ENCODE peak calls at places on chromosomes 6 and 20, in seven cellular contexts. One of them, this sample, is unnamed.

GRCh38 chr20:9359561-9360308 is 154.7 kb upstream of the LAMP5 start:
- DNase-seq in OCI-M1: peak
- DNase-seq in central memory CD4-positive, alpha-beta T cell: no peak
- DNase-seq in iPS-NIHi11: peak
- DNase-seq in D341Med: peak
- DNase-seq in hepatocyte: peak
- DNase-seq in activated gamma-delta T cell treated with Interleukin-2 at 50 U/mL for 16 hours: no peak
- DNase-seq in this sample: no peak

GRCh38 chr6:2841264-2842138 is at the start of gene SERPINB1:
- DNase-seq in D341Med: no peak
- DNase-seq in iPS-NIHi11: peak
- DNase-seq in central memory CD4-positive, alpha-beta T cell: peak
- DNase-seq in OCI-M1: peak
- DNase-seq in activated gamma-delta T cell treated with Interleukin-2 at 50 U/mL for 16 hours: peak
- DNase-seq in hepatocyte: peak
- DNase-seq in this sample: peak

GRCh38 chr6:47579040-47579439 is 101.5 kb downstream of the CD2AP start:
- DNase-seq in D341Med: no peak
- DNase-seq in OCI-M1: no peak
- DNase-seq in activated gamma-delta T cell treated with Interleukin-2 at 50 U/mL for 16 hours: no peak
- DNase-seq in hepatocyte: no peak
- DNase-seq in iPS-NIHi11: no peak
- DNase-seq in central memory CD4-positive, alpha-beta T cell: no peak
- DNase-seq in this sample: no peak

GRCh38 chr6:30219244-30219643 is 6.0 kb upstream of the TRIM26 start:
- DNase-seq in iPS-NIHi11: peak
- DNase-seq in central memory CD4-positive, alpha-beta T cell: peak
- DNase-seq in activated gamma-delta T cell treated with Interleukin-2 at 50 U/mL for 16 hours: peak
- DNase-seq in hepatocyte: peak
- DNase-seq in OCI-M1: peak
- DNase-seq in D341Med: peak
- DNase-seq in this sample: peak

GRCh38 chr20:46000571-46001145 is 8.1 kb upstream of the MMP9 start:
- DNase-seq in iPS-NIHi11: no peak
- DNase-seq in activated gamma-delta T cell treated with Interleukin-2 at 50 U/mL for 16 hours: no peak
- DNase-seq in OCI-M1: no peak
- DNase-seq in hepatocyte: no peak
- DNase-seq in D341Med: no peak
- DNase-seq in central memory CD4-positive, alpha-beta T cell: peak
- DNase-seq in this sample: no peak

GRCh38 chr6:2714359-2714895 is 36.3 kb downstream of the MYLK4 start:
- DNase-seq in D341Med: no peak
- DNase-seq in iPS-NIHi11: no peak
- DNase-seq in hepatocyte: no peak
- DNase-seq in central memory CD4-positive, alpha-beta T cell: no peak
- DNase-seq in OCI-M1: no peak
- DNase-seq in activated gamma-delta T cell treated with Interleukin-2 at 50 U/mL for 16 hours: no peak
- DNase-seq in this sample: no peak

GRCh38 chr6:26571592-26572296 is 25.0 kb upstream of the ABT1 start:
- DNase-seq in hepatocyte: peak
- DNase-seq in iPS-NIHi11: peak
- DNase-seq in activated gamma-delta T cell treated with Interleukin-2 at 50 U/mL for 16 hours: peak
- DNase-seq in OCI-M1: peak
- DNase-seq in D341Med: peak
- DNase-seq in central memory CD4-positive, alpha-beta T cell: peak
- DNase-seq in this sample: peak

GRCh38 chr6:6546318-6547110 is 42.0 kb upstream of the LY86 start:
- DNase-seq in activated gamma-delta T cell treated with Interleukin-2 at 50 U/mL for 16 hours: peak
- DNase-seq in D341Med: peak
- DNase-seq in iPS-NIHi11: peak
- DNase-seq in OCI-M1: peak
- DNase-seq in hepatocyte: peak
- DNase-seq in central memory CD4-positive, alpha-beta T cell: no peak
- DNase-seq in this sample: no peak

GRCh38 chr20:59010321-59010994 is 3.4 kb upstream of the CTSZ start:
- DNase-seq in hepatocyte: no peak
- DNase-seq in iPS-NIHi11: no peak
- DNase-seq in activated gamma-delta T cell treated with Interleukin-2 at 50 U/mL for 16 hours: no peak
- DNase-seq in D341Med: no peak
- DNase-seq in OCI-M1: no peak
- DNase-seq in central memory CD4-positive, alpha-beta T cell: no peak
- DNase-seq in this sample: no peak

GRCh38 chr6:2531426-2532208 is 219.1 kb downstream of the MYLK4 start:
- DNase-seq in D341Med: no peak
- DNase-seq in iPS-NIHi11: no peak
- DNase-seq in OCI-M1: peak
- DNase-seq in central memory CD4-positive, alpha-beta T cell: no peak
- DNase-seq in activated gamma-delta T cell treated with Interleukin-2 at 50 U/mL for 16 hours: no peak
- DNase-seq in hepatocyte: no peak
- DNase-seq in this sample: no peak

GRCh38 chr6:158708239-158708638 is 58.4 kb downstream of the SYTL3 start:
- DNase-seq in OCI-M1: no peak
- DNase-seq in D341Med: no peak
- DNase-seq in iPS-NIHi11: no peak
- DNase-seq in central memory CD4-positive, alpha-beta T cell: no peak
- DNase-seq in activated gamma-delta T cell treated with Interleukin-2 at 50 U/mL for 16 hours: no peak
- DNase-seq in hepatocyte: peak
- DNase-seq in this sample: no peak

GRCh38 chr20:8389381-8390368 is 257.6 kb downstream of the PLCB1 start:
- DNase-seq in activated gamma-delta T cell treated with Interleukin-2 at 50 U/mL for 16 hours: no peak
- DNase-seq in OCI-M1: peak
- DNase-seq in central memory CD4-positive, alpha-beta T cell: peak
- DNase-seq in hepatocyte: peak
- DNase-seq in iPS-NIHi11: peak
- DNase-seq in D341Med: peak
- DNase-seq in this sample: no peak

GRCh38 chr6:159097256-159097655 is 52.5 kb upstream of the TAGAP start:
- DNase-seq in OCI-M1: no peak
- DNase-seq in D341Med: no peak
- DNase-seq in central memory CD4-positive, alpha-beta T cell: no peak
- DNase-seq in hepatocyte: no peak
- DNase-seq in iPS-NIHi11: no peak
- DNase-seq in activated gamma-delta T cell treated with Interleukin-2 at 50 U/mL for 16 hours: no peak
- DNase-seq in this sample: no peak

GRCh38 chr6:147641511-147641910 is 133.0 kb downstream of the SAMD5 start:
- DNase-seq in hepatocyte: no peak
- DNase-seq in central memory CD4-positive, alpha-beta T cell: no peak
- DNase-seq in iPS-NIHi11: no peak
- DNase-seq in D341Med: no peak
- DNase-seq in activated gamma-delta T cell treated with Interleukin-2 at 50 U/mL for 16 hours: no peak
- DNase-seq in OCI-M1: no peak
- DNase-seq in this sample: no peak

GRCh38 chr20:25321991-25322390 is 68.6 kb downstream of the ABHD12 start:
- DNase-seq in OCI-M1: no peak
- DNase-seq in activated gamma-delta T cell treated with Interleukin-2 at 50 U/mL for 16 hours: no peak
- DNase-seq in hepatocyte: no peak
- DNase-seq in iPS-NIHi11: no peak
- DNase-seq in D341Med: no peak
- DNase-seq in central memory CD4-positive, alpha-beta T cell: no peak
- DNase-seq in this sample: no peak

GRCh38 chr6:168137024-168137423 is 58.0 kb upstream of the FRMD1 start:
- DNase-seq in iPS-NIHi11: peak
- DNase-seq in central memory CD4-positive, alpha-beta T cell: no peak
- DNase-seq in activated gamma-delta T cell treated with Interleukin-2 at 50 U/mL for 16 hours: no peak
- DNase-seq in hepatocyte: no peak
- DNase-seq in OCI-M1: no peak
- DNase-seq in D341Med: peak
- DNase-seq in this sample: no peak

GRCh38 chr6:157569543-157569942 is 188.6 kb downstream of the ZDHHC14 start:
- DNase-seq in central memory CD4-positive, alpha-beta T cell: peak
- DNase-seq in iPS-NIHi11: no peak
- DNase-seq in activated gamma-delta T cell treated with Interleukin-2 at 50 U/mL for 16 hours: no peak
- DNase-seq in D341Med: no peak
- DNase-seq in hepatocyte: no peak
- DNase-seq in OCI-M1: no peak
- DNase-seq in this sample: no peak

GRCh38 chr6:169880516-169880915 is 129.1 kb downstream of the ERMARD start:
- DNase-seq in OCI-M1: no peak
- DNase-seq in hepatocyte: no peak
- DNase-seq in activated gamma-delta T cell treated with Interleukin-2 at 50 U/mL for 16 hours: no peak
- DNase-seq in central memory CD4-positive, alpha-beta T cell: no peak
- DNase-seq in iPS-NIHi11: peak
- DNase-seq in D341Med: peak
- DNase-seq in this sample: no peak

GRCh38 chr6:74170118-74170517 is 474.1 kb downstream of the CD109 start:
- DNase-seq in D341Med: no peak
- DNase-seq in central memory CD4-positive, alpha-beta T cell: no peak
- DNase-seq in OCI-M1: no peak
- DNase-seq in activated gamma-delta T cell treated with Interleukin-2 at 50 U/mL for 16 hours: no peak
- DNase-seq in iPS-NIHi11: no peak
- DNase-seq in hepatocyte: no peak
- DNase-seq in this sample: no peak

GRCh38 chr20:15658295-15658694 is 915.0 kb downstream of the KIF16B start:
- DNase-seq in D341Med: no peak
- DNase-seq in central memory CD4-positive, alpha-beta T cell: no peak
- DNase-seq in activated gamma-delta T cell treated with Interleukin-2 at 50 U/mL for 16 hours: no peak
- DNase-seq in OCI-M1: no peak
- DNase-seq in hepatocyte: no peak
- DNase-seq in iPS-NIHi11: no peak
- DNase-seq in this sample: no peak

GRCh38 chr6:119147101-119148053 is 68.9 kb upstream of the FAM184A start:
- DNase-seq in hepatocyte: peak
- DNase-seq in iPS-NIHi11: no peak
- DNase-seq in OCI-M1: peak
- DNase-seq in central memory CD4-positive, alpha-beta T cell: no peak
- DNase-seq in activated gamma-delta T cell treated with Interleukin-2 at 50 U/mL for 16 hours: no peak
- DNase-seq in D341Med: no peak
- DNase-seq in this sample: peak

GRCh38 chr20:11409526-11409925 is 508.2 kb upstream of the BTBD3 start:
- DNase-seq in hepatocyte: no peak
- DNase-seq in central memory CD4-positive, alpha-beta T cell: no peak
- DNase-seq in D341Med: no peak
- DNase-seq in OCI-M1: no peak
- DNase-seq in activated gamma-delta T cell treated with Interleukin-2 at 50 U/mL for 16 hours: no peak
- DNase-seq in iPS-NIHi11: no peak
- DNase-seq in this sample: no peak

GRCh38 chr6:143556529-143556928 is 45.0 kb upstream of the FUCA2 start:
- DNase-seq in hepatocyte: no peak
- DNase-seq in OCI-M1: no peak
- DNase-seq in iPS-NIHi11: no peak
- DNase-seq in activated gamma-delta T cell treated with Interleukin-2 at 50 U/mL for 16 hours: no peak
- DNase-seq in D341Med: no peak
- DNase-seq in central memory CD4-positive, alpha-beta T cell: no peak
- DNase-seq in this sample: no peak

GRCh38 chr6:149332602-149333311 is 15.2 kb downstream of the TAB2 start:
- DNase-seq in OCI-M1: no peak
- DNase-seq in iPS-NIHi11: no peak
- DNase-seq in D341Med: no peak
- DNase-seq in hepatocyte: no peak
- DNase-seq in central memory CD4-positive, alpha-beta T cell: no peak
- DNase-seq in activated gamma-delta T cell treated with Interleukin-2 at 50 U/mL for 16 hours: no peak
- DNase-seq in this sample: no peak

GRCh38 chr6:155093430-155093829 is 98.3 kb downstream of the TIAM2 start:
- DNase-seq in iPS-NIHi11: no peak
- DNase-seq in OCI-M1: no peak
- DNase-seq in hepatocyte: no peak
- DNase-seq in central memory CD4-positive, alpha-beta T cell: peak
- DNase-seq in D341Med: no peak
- DNase-seq in activated gamma-delta T cell treated with Interleukin-2 at 50 U/mL for 16 hours: no peak
- DNase-seq in this sample: no peak

GRCh38 chr6:112109267-112109666 is 21.9 kb downstream of the FAM229B start:
- DNase-seq in activated gamma-delta T cell treated with Interleukin-2 at 50 U/mL for 16 hours: no peak
- DNase-seq in hepatocyte: no peak
- DNase-seq in iPS-NIHi11: no peak
- DNase-seq in central memory CD4-positive, alpha-beta T cell: no peak
- DNase-seq in OCI-M1: no peak
- DNase-seq in D341Med: no peak
- DNase-seq in this sample: no peak

GRCh38 chr6:41449399-41450245 is 96.6 kb upstream of the FOXP4 start:
- DNase-seq in activated gamma-delta T cell treated with Interleukin-2 at 50 U/mL for 16 hours: no peak
- DNase-seq in central memory CD4-positive, alpha-beta T cell: no peak
- DNase-seq in D341Med: no peak
- DNase-seq in iPS-NIHi11: no peak
- DNase-seq in hepatocyte: peak
- DNase-seq in OCI-M1: peak
- DNase-seq in this sample: no peak

GRCh38 chr20:3543901-3544507 is 73.2 kb downstream of the ATRN start:
- DNase-seq in central memory CD4-positive, alpha-beta T cell: no peak
- DNase-seq in OCI-M1: no peak
- DNase-seq in hepatocyte: peak
- DNase-seq in D341Med: no peak
- DNase-seq in iPS-NIHi11: no peak
- DNase-seq in activated gamma-delta T cell treated with Interleukin-2 at 50 U/mL for 16 hours: no peak
- DNase-seq in this sample: no peak

GRCh38 chr20:40687384-40688128 is 1.5 kb downstream of the MAFB start:
- DNase-seq in hepatocyte: peak
- DNase-seq in D341Med: no peak
- DNase-seq in central memory CD4-positive, alpha-beta T cell: no peak
- DNase-seq in OCI-M1: no peak
- DNase-seq in iPS-NIHi11: peak
- DNase-seq in activated gamma-delta T cell treated with Interleukin-2 at 50 U/mL for 16 hours: no peak
- DNase-seq in this sample: no peak

GRCh38 chr20:40255368-40255767 is 433.7 kb downstream of the MAFB start:
- DNase-seq in central memory CD4-positive, alpha-beta T cell: no peak
- DNase-seq in activated gamma-delta T cell treated with Interleukin-2 at 50 U/mL for 16 hours: no peak
- DNase-seq in hepatocyte: no peak
- DNase-seq in D341Med: no peak
- DNase-seq in iPS-NIHi11: no peak
- DNase-seq in OCI-M1: no peak
- DNase-seq in this sample: no peak

GRCh38 chr6:51292659-51293058 is 474.0 kb downstream of the TFAP2B start:
- DNase-seq in iPS-NIHi11: no peak
- DNase-seq in OCI-M1: no peak
- DNase-seq in D341Med: no peak
- DNase-seq in activated gamma-delta T cell treated with Interleukin-2 at 50 U/mL for 16 hours: no peak
- DNase-seq in central memory CD4-positive, alpha-beta T cell: no peak
- DNase-seq in hepatocyte: no peak
- DNase-seq in this sample: no peak

GRCh38 chr6:159043236-159043635 is 1.6 kb downstream of the TAGAP start:
- DNase-seq in iPS-NIHi11: no peak
- DNase-seq in central memory CD4-positive, alpha-beta T cell: peak
- DNase-seq in D341Med: no peak
- DNase-seq in hepatocyte: no peak
- DNase-seq in OCI-M1: peak
- DNase-seq in activated gamma-delta T cell treated with Interleukin-2 at 50 U/mL for 16 hours: no peak
- DNase-seq in this sample: no peak

GRCh38 chr6:54419885-54420284 is 111.6 kb downstream of the TINAG start:
- DNase-seq in hepatocyte: peak
- DNase-seq in central memory CD4-positive, alpha-beta T cell: no peak
- DNase-seq in OCI-M1: peak
- DNase-seq in iPS-NIHi11: no peak
- DNase-seq in activated gamma-delta T cell treated with Interleukin-2 at 50 U/mL for 16 hours: no peak
- DNase-seq in D341Med: no peak
- DNase-seq in this sample: no peak

GRCh38 chr6:144194293-144194828 is 44.0 kb downstream of the STX11 start:
- DNase-seq in D341Med: no peak
- DNase-seq in activated gamma-delta T cell treated with Interleukin-2 at 50 U/mL for 16 hours: no peak
- DNase-seq in hepatocyte: no peak
- DNase-seq in iPS-NIHi11: no peak
- DNase-seq in OCI-M1: no peak
- DNase-seq in central memory CD4-positive, alpha-beta T cell: no peak
- DNase-seq in this sample: no peak